ENCODE peak calls at places on chromosomes 3 and 15, in six cellular contexts. One of them, this sample, is unnamed.

GRCh38 chr15:83846847-83847246 is 192.9 kb downstream of the ADAMTSL3 start:
- DNase-seq in H1: no peak
- DNase-seq in GM12891: no peak
- DNase-seq in GM12878: no peak
- DNase-seq in K562: no peak
- DNase-seq in HepG2: no peak
- DNase-seq in this sample: no peak

GRCh38 chr3:25074151-25074550 is 353.9 kb upstream of the RARB start:
- DNase-seq in H1: no peak
- DNase-seq in GM12891: no peak
- DNase-seq in GM12878: no peak
- DNase-seq in K562: no peak
- DNase-seq in HepG2: no peak
- DNase-seq in this sample: no peak

GRCh38 chr15:67840747-67841634 is 1.1 kb upstream of the RNU6-1 start:
- DNase-seq in H1: no peak
- DNase-seq in GM12891: no peak
- DNase-seq in GM12878: no peak
- DNase-seq in K562: no peak
- DNase-seq in HepG2: peak
- DNase-seq in this sample: no peak

GRCh38 chr3:119206611-119207511 is 33.5 kb downstream of the UPK1B start:
- DNase-seq in H1: peak
- DNase-seq in GM12891: no peak
- DNase-seq in GM12878: no peak
- DNase-seq in K562: no peak
- DNase-seq in HepG2: no peak
- DNase-seq in this sample: no peak

GRCh38 chr3:141462176-141462859 is 24.5 kb upstream of the RASA2 start:
- DNase-seq in H1: no peak
- DNase-seq in GM12891: no peak
- DNase-seq in GM12878: no peak
- DNase-seq in K562: no peak
- DNase-seq in HepG2: no peak
- DNase-seq in this sample: no peak

GRCh38 chr15:29942144-29942543 is 119.9 kb upstream of the TJP1 start:
- DNase-seq in H1: no peak
- DNase-seq in GM12891: no peak
- DNase-seq in GM12878: no peak
- DNase-seq in K562: no peak
- DNase-seq in HepG2: no peak
- DNase-seq in this sample: no peak

GRCh38 chr3:13623101-13623654 is 74.3 kb downstream of the FBLN2 start:
- DNase-seq in H1: no peak
- DNase-seq in GM12891: no peak
- DNase-seq in GM12878: no peak
- DNase-seq in K562: peak
- DNase-seq in HepG2: peak
- DNase-seq in this sample: no peak

GRCh38 chr3:187973977-187974856 is 179.7 kb upstream of the LPP start:
- DNase-seq in H1: no peak
- DNase-seq in GM12891: no peak
- DNase-seq in GM12878: no peak
- DNase-seq in K562: no peak
- DNase-seq in HepG2: no peak
- DNase-seq in this sample: no peak

GRCh38 chr3:63961891-63962290 is 49.7 kb upstream of the SCAANT1 start:
- DNase-seq in H1: no peak
- DNase-seq in GM12891: no peak
- DNase-seq in GM12878: no peak
- DNase-seq in K562: peak
- DNase-seq in HepG2: peak
- DNase-seq in this sample: no peak

GRCh38 chr3:125000661-125001060 is 55.1 kb downstream of the HEG1 start:
- DNase-seq in H1: no peak
- DNase-seq in GM12891: no peak
- DNase-seq in GM12878: no peak
- DNase-seq in K562: no peak
- DNase-seq in HepG2: no peak
- DNase-seq in this sample: no peak

GRCh38 chr3:80190051-80190450 is 422.3 kb upstream of the ROBO1 start:
- DNase-seq in H1: no peak
- DNase-seq in GM12891: no peak
- DNase-seq in GM12878: no peak
- DNase-seq in K562: no peak
- DNase-seq in HepG2: no peak
- DNase-seq in this sample: no peak

GRCh38 chr3:189790658-189791057 is 159.5 kb downstream of the TP63 start:
- DNase-seq in H1: no peak
- DNase-seq in GM12891: no peak
- DNase-seq in GM12878: no peak
- DNase-seq in K562: no peak
- DNase-seq in HepG2: no peak
- DNase-seq in this sample: no peak

GRCh38 chr3:45218578-45219390 is 7.3 kb downstream of the TMEM158 start:
- DNase-seq in H1: no peak
- DNase-seq in GM12891: no peak
- DNase-seq in GM12878: no peak
- DNase-seq in K562: no peak
- DNase-seq in HepG2: no peak
- DNase-seq in this sample: no peak

DNA sequence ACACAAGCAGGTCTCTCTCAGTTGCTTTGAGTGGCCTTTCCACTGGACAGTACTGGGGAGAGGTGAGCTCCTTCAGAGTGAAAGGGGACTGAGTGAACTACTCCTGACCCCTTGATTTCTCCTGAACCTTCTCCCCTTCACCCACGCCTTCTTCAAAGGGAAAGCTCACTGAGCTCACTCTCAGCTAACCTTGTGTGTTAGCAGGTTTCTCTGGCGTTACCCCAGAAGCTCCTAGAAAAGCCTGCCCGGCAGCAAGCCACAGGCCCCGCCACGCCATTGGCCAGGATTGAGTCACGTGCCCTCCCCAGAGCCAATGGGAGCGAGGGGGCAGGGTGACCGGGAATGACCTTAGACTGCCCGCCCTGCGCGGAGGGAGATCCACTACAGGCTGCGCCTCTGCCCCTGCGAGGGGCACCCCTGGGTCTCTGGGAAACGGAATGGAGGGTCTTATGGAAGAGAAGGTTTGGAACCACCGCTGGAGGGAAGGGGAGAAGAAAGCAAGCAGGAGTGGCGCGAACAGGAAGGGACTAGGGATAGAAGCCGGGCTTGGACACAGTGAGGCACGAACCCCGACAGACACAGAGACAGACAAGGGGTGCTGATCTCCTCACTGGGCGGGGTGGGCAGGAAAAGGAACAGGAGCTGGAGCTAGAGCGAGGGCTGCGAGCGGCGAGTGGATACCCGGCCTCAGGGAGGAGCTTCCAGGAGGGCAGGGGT is 17.4 kb upstream of the CLK3 start:
- DNase-seq in H1: peak
- DNase-seq in GM12891: peak
- DNase-seq in GM12878: peak
- DNase-seq in K562: peak
- DNase-seq in HepG2: peak
- DNase-seq in this sample: peak
- TF ChIP-seq POLR2A in H1: peak
- TF ChIP-seq POLR2A in GM12891: peak
- TF ChIP-seq POLR2A in GM12878: peak
- TF ChIP-seq POLR2A in K562: peak
- TF ChIP-seq POLR2A in HepG2: peak
- TF ChIP-seq POLR2A in this sample: no peak

DNA sequence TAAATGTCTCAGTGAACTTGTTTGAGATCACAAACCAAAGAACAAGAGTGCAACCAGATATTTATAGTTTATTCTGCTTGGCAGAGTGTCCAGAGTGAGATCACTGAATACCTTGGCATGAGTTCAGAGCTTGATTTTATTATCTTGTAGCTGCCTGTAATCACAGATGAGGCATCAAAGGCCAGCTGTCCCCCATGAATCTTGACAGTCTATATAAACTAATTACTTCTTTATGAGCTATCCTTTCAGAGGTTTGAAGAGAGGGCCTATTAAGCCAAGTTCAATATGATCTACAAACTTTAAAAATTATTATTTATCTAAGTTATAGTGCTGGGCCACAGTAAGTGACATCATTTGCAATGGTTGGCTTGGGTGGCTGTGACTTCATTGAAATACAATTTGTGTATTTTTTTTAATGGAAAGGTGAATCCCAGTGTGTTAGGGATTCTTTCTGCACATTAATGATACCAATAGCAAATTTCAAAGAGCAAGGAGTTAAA is 251.5 kb downstream of the CLSTN2 start:
- DNase-seq in H1: no peak
- DNase-seq in GM12891: no peak
- DNase-seq in GM12878: no peak
- DNase-seq in K562: no peak
- DNase-seq in HepG2: no peak
- DNase-seq in this sample: no peak
- TF ChIP-seq POLR2AphosphoS5 in H1: no peak
- TF ChIP-seq POLR2AphosphoS5 in GM12891: no peak
- TF ChIP-seq POLR2AphosphoS5 in GM12878: no peak
- TF ChIP-seq POLR2AphosphoS5 in K562: no peak
- TF ChIP-seq POLR2AphosphoS5 in HepG2: no peak
- TF ChIP-seq POLR2AphosphoS5 in this sample: no peak

GRCh38 chr15:48266029-48266428 is 59.9 kb downstream of the SLC12A1 start:
- DNase-seq in H1: no peak
- DNase-seq in GM12891: no peak
- DNase-seq in GM12878: no peak
- DNase-seq in K562: no peak
- DNase-seq in HepG2: no peak
- DNase-seq in this sample: no peak
- TF ChIP-seq TAF1 in H1: no peak
- TF ChIP-seq TAF1 in GM12891: no peak
- TF ChIP-seq TAF1 in GM12878: no peak
- TF ChIP-seq TAF1 in K562: no peak
- TF ChIP-seq TAF1 in HepG2: no peak
- TF ChIP-seq TAF1 in this sample: no peak

DNA sequence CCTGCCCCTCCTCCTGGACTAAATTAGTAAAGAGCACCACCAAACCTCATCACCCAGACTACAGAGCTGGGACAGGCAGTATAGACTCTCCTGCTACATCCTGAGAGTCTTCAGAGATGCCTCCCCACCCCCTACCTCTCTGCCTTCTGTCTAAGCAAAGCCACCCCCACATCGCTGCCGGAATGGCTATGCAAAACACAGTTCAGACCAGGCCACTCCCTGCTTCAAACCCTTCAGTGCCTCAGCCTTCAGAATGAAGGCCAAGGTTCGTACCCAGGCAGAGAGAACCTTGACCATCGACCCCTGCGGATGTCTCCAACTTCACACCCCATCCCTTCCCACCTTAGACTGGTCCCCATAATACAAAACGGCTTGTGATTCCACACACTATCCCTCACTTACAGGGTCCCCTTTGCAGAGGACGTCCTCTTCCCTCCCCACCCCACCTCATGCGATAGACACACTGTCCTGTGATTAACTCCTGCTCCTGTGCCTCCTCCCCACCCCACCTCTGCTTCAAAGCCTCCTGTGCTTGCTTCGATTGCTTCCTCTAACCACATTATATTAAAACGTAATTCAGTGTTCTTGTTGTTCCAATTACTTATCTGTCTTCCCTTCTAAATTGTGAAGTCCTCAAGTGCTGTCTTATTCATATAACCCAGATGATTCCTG is 175.3 kb downstream of the UACA start:
- DNase-seq in H1: no peak
- DNase-seq in GM12891: no peak
- DNase-seq in GM12878: no peak
- DNase-seq in K562: no peak
- DNase-seq in HepG2: no peak
- DNase-seq in this sample: no peak
- TF ChIP-seq POLR2A in H1: no peak
- TF ChIP-seq POLR2A in GM12891: no peak
- TF ChIP-seq POLR2A in GM12878: no peak
- TF ChIP-seq POLR2A in K562: no peak
- TF ChIP-seq POLR2A in HepG2: no peak
- TF ChIP-seq POLR2A in this sample: no peak

GRCh38 chr3:89114841-89115223 is 7.4 kb downstream of the EPHA3 start:
- DNase-seq in H1: no peak
- DNase-seq in GM12891: no peak
- DNase-seq in GM12878: no peak
- DNase-seq in K562: no peak
- DNase-seq in HepG2: no peak
- DNase-seq in this sample: no peak
- TF ChIP-seq POLR2AphosphoS5 in H1: no peak
- TF ChIP-seq POLR2AphosphoS5 in GM12891: no peak
- TF ChIP-seq POLR2AphosphoS5 in GM12878: no peak
- TF ChIP-seq POLR2AphosphoS5 in K562: no peak
- TF ChIP-seq POLR2AphosphoS5 in HepG2: no peak
- TF ChIP-seq POLR2AphosphoS5 in this sample: no peak

GRCh38 chr15:53837263-53837662 is 77.8 kb upstream of the WDR72 start:
- DNase-seq in H1: no peak
- DNase-seq in GM12891: no peak
- DNase-seq in GM12878: no peak
- DNase-seq in K562: no peak
- DNase-seq in HepG2: peak
- DNase-seq in this sample: no peak
- TF ChIP-seq TAF1 in H1: no peak
- TF ChIP-seq TAF1 in GM12891: no peak
- TF ChIP-seq TAF1 in GM12878: no peak
- TF ChIP-seq TAF1 in K562: no peak
- TF ChIP-seq TAF1 in HepG2: no peak
- TF ChIP-seq TAF1 in this sample: no peak

GRCh38 chr15:72237286-72238224 is 6.6 kb upstream of the PKM start:
- DNase-seq in H1: no peak
- DNase-seq in GM12891: peak
- DNase-seq in GM12878: peak
- DNase-seq in K562: peak
- DNase-seq in HepG2: peak
- DNase-seq in this sample: no peak
- TF ChIP-seq POLR2A in H1: no peak
- TF ChIP-seq POLR2A in GM12891: peak
- TF ChIP-seq POLR2A in GM12878: no peak
- TF ChIP-seq POLR2A in K562: peak
- TF ChIP-seq POLR2A in HepG2: peak
- TF ChIP-seq POLR2A in this sample: no peak

DNA sequence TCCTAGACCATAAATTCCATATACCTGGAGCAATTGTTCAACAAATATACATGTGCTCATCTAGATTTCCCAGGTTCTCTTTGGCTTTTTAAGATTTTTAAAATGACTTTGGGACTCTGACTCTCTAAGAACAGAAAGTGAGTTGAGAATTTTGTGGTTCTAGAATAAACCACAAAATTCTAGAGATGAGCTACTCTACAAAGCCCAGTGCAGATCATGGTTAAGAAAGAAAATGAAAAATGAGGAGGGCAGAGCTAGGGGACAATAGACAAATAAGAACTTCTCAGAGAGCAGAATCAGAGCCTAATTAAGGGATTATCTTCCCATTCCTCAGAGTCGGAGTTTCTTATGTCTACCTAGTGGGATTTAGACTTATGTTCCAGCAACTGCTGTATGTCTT is 694.7 kb downstream of the ZNF385D start:
- DNase-seq in H1: no peak
- DNase-seq in GM12891: no peak
- DNase-seq in GM12878: no peak
- DNase-seq in K562: no peak
- DNase-seq in HepG2: no peak
- DNase-seq in this sample: no peak
- TF ChIP-seq POLR2AphosphoS5 in H1: no peak
- TF ChIP-seq POLR2AphosphoS5 in GM12891: no peak
- TF ChIP-seq POLR2AphosphoS5 in GM12878: no peak
- TF ChIP-seq POLR2AphosphoS5 in K562: no peak
- TF ChIP-seq POLR2AphosphoS5 in HepG2: no peak
- TF ChIP-seq POLR2AphosphoS5 in this sample: no peak